ENCODE peak calls at places on chromosomes 5 and 9, in eight cellular contexts. One of them, this sample, is unnamed.
A peak's percentile ranks its signal among the peaks of the same experiment; 100 is the strongest.

GRCh38 chr5:81181576-81182316 is 51.4 kb upstream of the CKMT2 start:
- DNase-seq in neural crest cell: no peak
- DNase-seq in cardiac fibroblast: no peak
- DNase-seq in vagina: no peak
- DNase-seq in astrocyte: no peak
- DNase-seq in BE2C: no peak
- DNase-seq in colonic mucosa: no peak
- DNase-seq in AG04450: no peak
- DNase-seq in this sample: no peak

GRCh38 chr5:168939131-168939530 is 360.0 kb upstream of the PANK3 start:
- DNase-seq in vagina: no peak
- DNase-seq in colonic mucosa: no peak
- DNase-seq in AG04450: no peak
- DNase-seq in BE2C: no peak
- DNase-seq in cardiac fibroblast: no peak
- DNase-seq in neural crest cell: no peak
- DNase-seq in astrocyte: peak; percentile 18
- DNase-seq in this sample: no peak

GRCh38 chr5:90446961-90447360 is 27.6 kb downstream of the MBLAC2 start:
- DNase-seq in vagina: no peak
- DNase-seq in BE2C: no peak
- DNase-seq in AG04450: no peak
- DNase-seq in neural crest cell: no peak
- DNase-seq in colonic mucosa: no peak
- DNase-seq in astrocyte: peak; percentile 16
- DNase-seq in cardiac fibroblast: peak; percentile 72
- DNase-seq in this sample: no peak

GRCh38 chr9:37329576-37329975 is 92.9 kb upstream of the GRHPR start:
- DNase-seq in colonic mucosa: no peak
- DNase-seq in astrocyte: peak; percentile 10
- DNase-seq in neural crest cell: no peak
- DNase-seq in AG04450: no peak
- DNase-seq in cardiac fibroblast: peak; percentile 69
- DNase-seq in vagina: no peak
- DNase-seq in BE2C: peak; percentile 25
- DNase-seq in this sample: peak; percentile 51

GRCh38 chr5:169169786-169170185 is 131.2 kb downstream of the SLIT3 start:
- DNase-seq in colonic mucosa: no peak
- DNase-seq in vagina: no peak
- DNase-seq in astrocyte: no peak
- DNase-seq in cardiac fibroblast: no peak
- DNase-seq in AG04450: no peak
- DNase-seq in BE2C: peak; percentile 67
- DNase-seq in neural crest cell: no peak
- DNase-seq in this sample: no peak

GRCh38 chr9:128912270-128912853 is 8.4 kb upstream of the PHYHD1 start:
- DNase-seq in colonic mucosa: no peak
- DNase-seq in BE2C: no peak
- DNase-seq in cardiac fibroblast: peak; percentile 93
- DNase-seq in neural crest cell: no peak
- DNase-seq in vagina: no peak
- DNase-seq in AG04450: peak; percentile 59
- DNase-seq in astrocyte: peak; percentile 97
- DNase-seq in this sample: no peak

GRCh38 chr9:97633859-97634485 is 351 bp downstream of the NCBP1 start:
- DNase-seq in colonic mucosa: no peak
- DNase-seq in BE2C: no peak
- DNase-seq in cardiac fibroblast: no peak
- DNase-seq in AG04450: no peak
- DNase-seq in neural crest cell: no peak
- DNase-seq in astrocyte: peak; percentile 4
- DNase-seq in vagina: no peak
- DNase-seq in this sample: no peak

GRCh38 chr5:93894471-93895354 is 153.3 kb upstream of the POU5F2 start:
- DNase-seq in astrocyte: no peak
- DNase-seq in cardiac fibroblast: peak; percentile 29
- DNase-seq in colonic mucosa: no peak
- DNase-seq in neural crest cell: no peak
- DNase-seq in AG04450: no peak
- DNase-seq in vagina: no peak
- DNase-seq in BE2C: no peak
- DNase-seq in this sample: no peak

GRCh38 chr9:125878241-125878640 is 131.1 kb downstream of the PBX3 start:
- DNase-seq in AG04450: no peak
- DNase-seq in astrocyte: peak; percentile 25
- DNase-seq in BE2C: no peak
- DNase-seq in neural crest cell: no peak
- DNase-seq in vagina: no peak
- DNase-seq in colonic mucosa: no peak
- DNase-seq in cardiac fibroblast: peak; percentile 74
- DNase-seq in this sample: no peak

GRCh38 chr9:127935765-127936221 is 1.9 kb downstream of the DPM2 start:
- DNase-seq in cardiac fibroblast: peak; percentile 38
- DNase-seq in BE2C: no peak
- DNase-seq in vagina: no peak
- DNase-seq in colonic mucosa: no peak
- DNase-seq in AG04450: no peak
- DNase-seq in neural crest cell: no peak
- DNase-seq in astrocyte: no peak
- DNase-seq in this sample: no peak

GRCh38 chr9:133591985-133592384 is 17.2 kb downstream of the FAM163B start:
- DNase-seq in vagina: no peak
- DNase-seq in cardiac fibroblast: no peak
- DNase-seq in colonic mucosa: no peak
- DNase-seq in AG04450: no peak
- DNase-seq in BE2C: no peak
- DNase-seq in astrocyte: no peak
- DNase-seq in neural crest cell: no peak
- DNase-seq in this sample: no peak

GRCh38 chr9:133587466-133587865 is 21.7 kb downstream of the FAM163B start:
- DNase-seq in cardiac fibroblast: no peak
- DNase-seq in neural crest cell: no peak
- DNase-seq in BE2C: no peak
- DNase-seq in vagina: no peak
- DNase-seq in colonic mucosa: no peak
- DNase-seq in AG04450: no peak
- DNase-seq in astrocyte: no peak
- DNase-seq in this sample: no peak

GRCh38 chr9:133591116-133591910 is 17.9 kb downstream of the FAM163B start:
- DNase-seq in neural crest cell: no peak
- DNase-seq in cardiac fibroblast: no peak
- DNase-seq in AG04450: no peak
- DNase-seq in vagina: no peak
- DNase-seq in BE2C: no peak
- DNase-seq in astrocyte: no peak
- DNase-seq in colonic mucosa: no peak
- DNase-seq in this sample: no peak

GRCh38 chr9:133590231-133590855 is 18.8 kb downstream of the FAM163B start:
- DNase-seq in AG04450: no peak
- DNase-seq in astrocyte: no peak
- DNase-seq in cardiac fibroblast: no peak
- DNase-seq in vagina: no peak
- DNase-seq in neural crest cell: no peak
- DNase-seq in colonic mucosa: no peak
- DNase-seq in BE2C: no peak
- DNase-seq in this sample: no peak

DNA sequence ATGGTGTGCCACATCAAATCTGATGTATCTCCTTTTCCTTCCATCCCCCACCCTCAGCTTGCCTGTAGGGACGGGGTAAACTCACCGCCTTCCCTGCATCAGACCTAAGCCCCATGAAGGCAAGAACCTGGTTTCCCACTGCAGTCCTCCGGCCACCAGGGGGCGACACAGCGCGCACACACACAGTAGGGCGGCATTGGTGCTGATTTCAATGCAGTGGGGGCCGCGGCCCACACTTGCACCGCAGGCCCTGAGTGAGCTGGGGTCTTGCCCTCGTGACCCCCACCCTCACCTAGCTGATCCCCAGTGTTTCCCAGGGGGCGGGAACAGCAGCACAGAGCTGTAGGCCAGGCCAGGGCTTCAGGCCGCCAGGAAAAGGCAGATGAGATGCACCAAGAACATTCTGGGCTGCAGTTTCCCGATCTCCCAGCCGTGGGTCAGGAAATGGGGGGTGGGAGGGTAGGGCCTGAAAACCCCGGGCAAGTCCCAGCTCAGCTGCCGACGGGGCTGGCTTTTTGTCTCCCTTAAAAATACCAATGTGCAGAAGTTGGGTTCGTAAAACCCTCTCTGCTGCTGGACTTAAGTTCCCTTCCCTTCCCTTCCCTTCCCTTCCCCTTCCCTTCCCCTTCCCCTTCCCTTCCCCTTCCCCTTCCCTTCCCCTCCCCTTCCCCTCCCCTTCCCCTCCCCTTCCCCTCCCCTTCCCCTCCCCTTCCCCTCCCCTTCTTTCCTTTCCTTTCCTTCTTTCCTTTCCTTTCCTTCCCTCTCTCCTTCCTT is 19.5 kb downstream of the FAM163B start:
- DNase-seq in vagina: no peak
- DNase-seq in BE2C: no peak
- DNase-seq in cardiac fibroblast: no peak
- DNase-seq in astrocyte: no peak
- DNase-seq in neural crest cell: no peak
- DNase-seq in AG04450: no peak
- DNase-seq in colonic mucosa: no peak
- DNase-seq in this sample: no peak
- TF ChIP-seq CTCF in vagina: no peak
- TF ChIP-seq CTCF in BE2C: peak; percentile 82
- TF ChIP-seq CTCF in cardiac fibroblast: peak; percentile 55
- TF ChIP-seq CTCF in astrocyte: peak; percentile 17
- TF ChIP-seq CTCF in neural crest cell: peak; percentile 62
- TF ChIP-seq CTCF in AG04450: peak; percentile 33
- TF ChIP-seq CTCF in colonic mucosa: peak; percentile 25
- TF ChIP-seq CTCF in this sample: peak; percentile 67

DNA sequence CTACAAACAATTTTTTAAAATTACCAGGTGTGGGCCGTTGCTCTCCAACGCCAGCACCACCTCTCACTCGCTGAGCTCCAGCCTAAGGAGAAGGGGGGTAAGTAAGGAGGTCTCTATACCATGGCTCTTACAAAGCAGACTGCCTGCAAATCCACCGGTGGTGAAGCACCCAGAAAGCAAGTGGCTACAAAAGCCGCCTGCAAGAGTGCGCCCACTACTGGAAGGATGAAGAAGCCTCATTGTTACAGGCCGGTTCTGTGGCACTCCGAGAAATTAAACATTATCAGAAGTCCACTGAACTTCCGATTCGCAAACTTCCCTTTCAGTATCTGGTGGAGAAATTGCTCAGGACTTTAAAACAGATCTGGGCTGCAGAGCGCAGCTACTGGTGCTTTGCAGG is 46.0 kb downstream of the CDO1 start:
- DNase-seq in cardiac fibroblast: no peak
- DNase-seq in colonic mucosa: peak; percentile 17
- DNase-seq in AG04450: no peak
- DNase-seq in astrocyte: no peak
- DNase-seq in BE2C: peak; percentile 31
- DNase-seq in neural crest cell: no peak
- DNase-seq in vagina: no peak
- DNase-seq in this sample: no peak
- TF ChIP-seq CTCF in cardiac fibroblast: peak; percentile 9
- TF ChIP-seq CTCF in colonic mucosa: peak; percentile 27
- TF ChIP-seq CTCF in AG04450: peak; percentile 50
- TF ChIP-seq CTCF in astrocyte: peak; percentile 8
- TF ChIP-seq CTCF in BE2C: peak; percentile 75
- TF ChIP-seq CTCF in neural crest cell: peak; percentile 42
- TF ChIP-seq CTCF in vagina: no peak
- TF ChIP-seq CTCF in this sample: peak; percentile 78

DNA sequence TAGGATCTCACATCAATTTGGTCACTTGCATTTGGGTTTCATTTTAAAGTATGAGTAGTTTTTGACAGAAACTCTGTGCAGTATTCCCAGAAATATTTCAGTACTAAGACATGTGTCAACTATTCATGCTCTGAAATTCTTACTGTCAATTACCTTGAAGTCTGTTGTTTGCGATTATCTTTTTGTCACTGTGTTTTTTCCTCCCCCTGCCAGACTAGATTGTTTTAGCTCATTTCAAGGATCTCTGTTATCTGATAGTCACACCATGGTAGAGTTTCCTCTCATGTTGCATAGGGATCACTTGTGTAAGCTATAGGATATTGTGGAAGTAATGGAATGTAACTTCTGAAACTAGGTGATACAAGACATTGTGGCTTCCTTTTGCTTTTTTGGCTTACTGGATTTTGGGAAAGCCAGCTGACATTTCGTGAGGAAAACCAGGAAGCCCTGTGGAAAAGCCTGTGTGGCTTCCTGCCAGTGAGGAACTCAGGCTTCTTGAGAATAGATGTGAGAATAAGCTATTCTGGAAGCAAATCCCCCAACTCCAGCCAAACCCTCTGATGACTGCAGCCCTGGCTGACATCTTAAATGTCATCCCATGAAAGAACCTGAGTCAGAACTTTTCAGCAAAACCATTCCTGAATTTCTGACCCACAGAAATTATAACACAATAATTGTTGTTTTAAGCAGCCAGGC is 122.2 kb downstream of the FGF10 start:
- DNase-seq in astrocyte: no peak
- DNase-seq in neural crest cell: no peak
- DNase-seq in colonic mucosa: peak; percentile 16
- DNase-seq in AG04450: no peak
- DNase-seq in BE2C: no peak
- DNase-seq in vagina: no peak
- DNase-seq in cardiac fibroblast: no peak
- DNase-seq in this sample: no peak
- TF ChIP-seq CTCF in astrocyte: no peak
- TF ChIP-seq CTCF in neural crest cell: no peak
- TF ChIP-seq CTCF in colonic mucosa: no peak
- TF ChIP-seq CTCF in AG04450: no peak
- TF ChIP-seq CTCF in BE2C: no peak
- TF ChIP-seq CTCF in vagina: no peak
- TF ChIP-seq CTCF in cardiac fibroblast: no peak
- TF ChIP-seq CTCF in this sample: no peak

DNA sequence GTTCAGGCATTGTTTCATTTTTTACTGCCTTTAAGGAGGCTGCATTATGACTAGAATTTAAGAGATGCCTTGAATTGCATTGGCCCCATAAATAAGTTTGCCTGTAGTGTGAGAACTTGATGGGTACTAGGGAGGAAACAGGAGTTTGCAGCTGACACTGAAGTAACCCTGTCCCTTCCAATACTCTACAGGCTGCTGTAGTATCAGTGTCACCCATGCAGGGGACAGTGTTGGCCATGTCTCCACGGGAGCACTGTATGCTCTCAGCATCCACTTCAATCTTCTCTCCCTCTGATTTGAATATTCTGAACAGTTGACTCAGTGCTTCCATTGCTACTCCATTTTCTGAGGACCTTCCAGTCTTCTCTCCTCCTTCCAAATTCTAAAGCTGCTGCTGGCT is 11.4 kb upstream of the IFNA14 start:
- DNase-seq in BE2C: no peak
- DNase-seq in astrocyte: no peak
- DNase-seq in cardiac fibroblast: no peak
- DNase-seq in AG04450: no peak
- DNase-seq in vagina: no peak
- DNase-seq in neural crest cell: no peak
- DNase-seq in colonic mucosa: no peak
- DNase-seq in this sample: no peak
- TF ChIP-seq CTCF in BE2C: no peak
- TF ChIP-seq CTCF in astrocyte: no peak
- TF ChIP-seq CTCF in cardiac fibroblast: no peak
- TF ChIP-seq CTCF in AG04450: no peak
- TF ChIP-seq CTCF in vagina: no peak
- TF ChIP-seq CTCF in neural crest cell: no peak
- TF ChIP-seq CTCF in colonic mucosa: no peak
- TF ChIP-seq CTCF in this sample: no peak

This sample was measured in GM12864.